ENCODE peak calls at places on chromosomes 3 and 15, in six cellular contexts. One of them, this sample, is unnamed. For H3K36me3, the result is how much of the 10 kb centered on the place peaks cover.

GRCh38 chr3:109460961-109461360 is 123.6 kb upstream of the DPPA4 start:
- DNase-seq in left ventricle myocardium inferior: no peak
- DNase-seq in astrocyte: no peak
- DNase-seq in OCI-LY7: no peak
- DNase-seq in body of pancreas: no peak
- DNase-seq in psoas muscle: no peak
- DNase-seq in this sample: no peak

GRCh38 chr3:172918165-172918564 is 167.6 kb downstream of the ECT2 start:
- DNase-seq in psoas muscle: no peak
- DNase-seq in astrocyte: peak
- DNase-seq in body of pancreas: no peak
- DNase-seq in OCI-LY7: no peak
- DNase-seq in left ventricle myocardium inferior: no peak
- DNase-seq in this sample: no peak

GRCh38 chr3:53635041-53635440 is 140.6 kb downstream of the CACNA1D start:
- DNase-seq in OCI-LY7: no peak
- DNase-seq in body of pancreas: no peak
- DNase-seq in left ventricle myocardium inferior: no peak
- DNase-seq in astrocyte: no peak
- DNase-seq in psoas muscle: no peak
- DNase-seq in this sample: no peak

GRCh38 chr15:42092666-42093445 is 1.5 kb downstream of the PLA2G4D start:
- DNase-seq in OCI-LY7: no peak
- DNase-seq in astrocyte: no peak
- DNase-seq in left ventricle myocardium inferior: peak
- DNase-seq in body of pancreas: no peak
- DNase-seq in psoas muscle: peak
- DNase-seq in this sample: peak

GRCh38 chr3:131645638-131646037 is 142.9 kb upstream of the MRPL3 start:
- DNase-seq in OCI-LY7: no peak
- DNase-seq in left ventricle myocardium inferior: no peak
- DNase-seq in psoas muscle: no peak
- DNase-seq in astrocyte: no peak
- DNase-seq in body of pancreas: no peak
- DNase-seq in this sample: no peak

GRCh38 chr3:163817015-163817414 is 1261.3 kb downstream of the SI start:
- DNase-seq in psoas muscle: no peak
- DNase-seq in left ventricle myocardium inferior: no peak
- DNase-seq in body of pancreas: no peak
- DNase-seq in astrocyte: no peak
- DNase-seq in OCI-LY7: no peak
- DNase-seq in this sample: no peak

GRCh38 chr3:12442654-12443501 is 41.4 kb upstream of the TSEN2 start:
- DNase-seq in OCI-LY7: no peak
- DNase-seq in body of pancreas: no peak
- DNase-seq in astrocyte: peak
- DNase-seq in psoas muscle: no peak
- DNase-seq in left ventricle myocardium inferior: peak
- DNase-seq in this sample: no peak

GRCh38 chr3:108662141-108662738 is 72.7 kb downstream of the DZIP3 start:
- DNase-seq in psoas muscle: no peak
- DNase-seq in body of pancreas: peak
- DNase-seq in OCI-LY7: peak
- DNase-seq in astrocyte: peak
- DNase-seq in left ventricle myocardium inferior: no peak
- DNase-seq in this sample: no peak

GRCh38 chr15:79089331-79089889 is 1.2 kb downstream of the RASGRF1 start:
- DNase-seq in astrocyte: no peak
- DNase-seq in body of pancreas: no peak
- DNase-seq in left ventricle myocardium inferior: no peak
- DNase-seq in psoas muscle: no peak
- DNase-seq in OCI-LY7: no peak
- DNase-seq in this sample: no peak

GRCh38 chr3:124200336-124200901 is 208.5 kb upstream of the ROPN1 start:
- DNase-seq in left ventricle myocardium inferior: no peak
- DNase-seq in psoas muscle: no peak
- DNase-seq in body of pancreas: no peak
- DNase-seq in OCI-LY7: no peak
- DNase-seq in astrocyte: peak
- DNase-seq in this sample: no peak

GRCh38 chr15:72760590-72761260 is 22.8 kb downstream of the ADPGK start:
- DNase-seq in astrocyte: no peak
- DNase-seq in OCI-LY7: no peak
- DNase-seq in body of pancreas: peak
- DNase-seq in psoas muscle: no peak
- DNase-seq in left ventricle myocardium inferior: no peak
- DNase-seq in this sample: no peak

GRCh38 chr3:139794469-139795265 is 116.9 kb upstream of the NMNAT3 start:
- DNase-seq in OCI-LY7: no peak
- DNase-seq in body of pancreas: no peak
- DNase-seq in left ventricle myocardium inferior: no peak
- DNase-seq in astrocyte: no peak
- DNase-seq in psoas muscle: no peak
- DNase-seq in this sample: no peak

GRCh38 chr3:147420361-147421183 is 11.4 kb downstream of the ZIC1 start:
- DNase-seq in left ventricle myocardium inferior: no peak
- DNase-seq in psoas muscle: no peak
- DNase-seq in body of pancreas: no peak
- DNase-seq in astrocyte: no peak
- DNase-seq in OCI-LY7: no peak
- DNase-seq in this sample: no peak

GRCh38 chr15:58438956-58439355 is 7.2 kb downstream of the LIPC start:
- DNase-seq in psoas muscle: no peak
- DNase-seq in left ventricle myocardium inferior: peak
- DNase-seq in body of pancreas: peak
- DNase-seq in OCI-LY7: peak
- DNase-seq in astrocyte: peak
- DNase-seq in this sample: peak

GRCh38 chr3:181709537-181710279 is 2.0 kb upstream of the SOX2 start:
- DNase-seq in astrocyte: peak
- DNase-seq in left ventricle myocardium inferior: peak
- DNase-seq in OCI-LY7: peak
- DNase-seq in psoas muscle: peak
- DNase-seq in body of pancreas: peak
- DNase-seq in this sample: peak

GRCh38 chr3:25592510-25592968 is 72.2 kb downstream of the TOP2B start:
- DNase-seq in left ventricle myocardium inferior: peak
- DNase-seq in body of pancreas: no peak
- DNase-seq in OCI-LY7: peak
- DNase-seq in psoas muscle: peak
- DNase-seq in astrocyte: peak
- DNase-seq in this sample: peak

GRCh38 chr3:58560771-58561311 is 16.4 kb downstream of the FAM107A start:
- DNase-seq in left ventricle myocardium inferior: no peak
- DNase-seq in astrocyte: peak
- DNase-seq in psoas muscle: no peak
- DNase-seq in OCI-LY7: peak
- DNase-seq in body of pancreas: no peak
- DNase-seq in this sample: peak

GRCh38 chr3:125140817-125141595 is 71.5 kb downstream of the SLC12A8 start:
- DNase-seq in astrocyte: no peak
- DNase-seq in left ventricle myocardium inferior: no peak
- DNase-seq in body of pancreas: no peak
- DNase-seq in OCI-LY7: no peak
- DNase-seq in psoas muscle: peak
- DNase-seq in this sample: no peak

GRCh38 chr15:39997031-39997430 is 42.0 kb downstream of the SRP14 start:
- DNase-seq in body of pancreas: no peak
- DNase-seq in psoas muscle: no peak
- DNase-seq in left ventricle myocardium inferior: no peak
- DNase-seq in OCI-LY7: no peak
- DNase-seq in astrocyte: peak
- DNase-seq in this sample: no peak
- H3K36me3 ChIP-seq in body of pancreas: under half
- H3K36me3 ChIP-seq in psoas muscle: half or more
- H3K36me3 ChIP-seq in left ventricle myocardium inferior: half or more
- H3K36me3 ChIP-seq in OCI-LY7: under half
- H3K36me3 ChIP-seq in astrocyte: under half
- H3K36me3 ChIP-seq in this sample: under half

GRCh38 chr15:66403323-66403722 is 16.6 kb downstream of the MAP2K1 start:
- DNase-seq in OCI-LY7: no peak
- DNase-seq in body of pancreas: no peak
- DNase-seq in astrocyte: no peak
- DNase-seq in psoas muscle: no peak
- DNase-seq in left ventricle myocardium inferior: no peak
- DNase-seq in this sample: no peak
- TF ChIP-seq CTCF in OCI-LY7: no peak
- TF ChIP-seq CTCF in body of pancreas: no peak
- TF ChIP-seq CTCF in astrocyte: no peak
- TF ChIP-seq CTCF in psoas muscle: no peak
- TF ChIP-seq CTCF in left ventricle myocardium inferior: no peak
- TF ChIP-seq CTCF in this sample: no peak

GRCh38 chr15:74375303-74375693 is 7.9 kb upstream of the CYP11A1 start:
- DNase-seq in psoas muscle: peak
- DNase-seq in OCI-LY7: peak
- DNase-seq in astrocyte: no peak
- DNase-seq in body of pancreas: peak
- DNase-seq in left ventricle myocardium inferior: peak
- DNase-seq in this sample: peak
- H3K4me3 ChIP-seq in psoas muscle: no peak
- H3K4me3 ChIP-seq in OCI-LY7: no peak
- H3K4me3 ChIP-seq in astrocyte: no peak
- H3K4me3 ChIP-seq in body of pancreas: no peak
- H3K4me3 ChIP-seq in left ventricle myocardium inferior: no peak
- H3K4me3 ChIP-seq in this sample: no peak

DNA sequence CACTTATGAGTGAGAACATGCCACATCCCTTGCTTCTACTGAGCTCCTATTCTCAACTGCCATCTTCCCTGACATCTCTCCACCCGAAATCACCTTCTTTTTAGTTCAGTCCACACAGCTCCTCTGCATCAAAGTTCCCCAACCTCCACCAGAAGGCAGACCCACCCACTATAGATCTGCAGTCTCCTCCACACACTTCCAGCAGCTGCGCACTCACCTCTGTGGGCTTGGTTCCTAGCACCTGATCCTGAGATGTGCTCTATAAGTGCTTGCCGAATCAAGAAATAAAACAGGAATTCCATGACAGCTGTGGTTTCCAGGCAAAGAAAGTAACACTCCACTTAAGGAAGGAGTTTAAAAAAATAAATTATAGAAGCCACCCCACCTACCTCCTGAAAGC is 85.4 kb downstream of the TRANK1 start:
- DNase-seq in astrocyte: no peak
- DNase-seq in OCI-LY7: no peak
- DNase-seq in body of pancreas: no peak
- DNase-seq in left ventricle myocardium inferior: no peak
- DNase-seq in psoas muscle: no peak
- DNase-seq in this sample: no peak
- H3K36me3 ChIP-seq in astrocyte: under half
- H3K36me3 ChIP-seq in OCI-LY7: half or more
- H3K36me3 ChIP-seq in body of pancreas: under half
- H3K36me3 ChIP-seq in left ventricle myocardium inferior: half or more
- H3K36me3 ChIP-seq in psoas muscle: under half
- H3K36me3 ChIP-seq in this sample: under half

GRCh38 chr15:25852027-25852426 is 11.1 kb downstream of the ATP10A start:
- DNase-seq in left ventricle myocardium inferior: no peak
- DNase-seq in astrocyte: no peak
- DNase-seq in OCI-LY7: no peak
- DNase-seq in psoas muscle: no peak
- DNase-seq in body of pancreas: no peak
- DNase-seq in this sample: no peak

GRCh38 chr15:25850154-25851111 is 12.7 kb downstream of the ATP10A start:
- DNase-seq in psoas muscle: peak
- DNase-seq in astrocyte: peak
- DNase-seq in body of pancreas: peak
- DNase-seq in OCI-LY7: peak
- DNase-seq in left ventricle myocardium inferior: peak
- DNase-seq in this sample: peak

GRCh38 chr15:25848769-25849430 is 14.2 kb downstream of the ATP10A start:
- DNase-seq in astrocyte: no peak
- DNase-seq in OCI-LY7: no peak
- DNase-seq in body of pancreas: no peak
- DNase-seq in psoas muscle: no peak
- DNase-seq in left ventricle myocardium inferior: no peak
- DNase-seq in this sample: no peak

GRCh38 chr15:25849431-25849921 is 13.7 kb downstream of the ATP10A start:
- DNase-seq in psoas muscle: no peak
- DNase-seq in astrocyte: peak
- DNase-seq in left ventricle myocardium inferior: no peak
- DNase-seq in OCI-LY7: no peak
- DNase-seq in body of pancreas: no peak
- DNase-seq in this sample: no peak

GRCh38 chr15:25852696-25853524 is 10.2 kb downstream of the ATP10A start:
- DNase-seq in astrocyte: no peak
- DNase-seq in body of pancreas: no peak
- DNase-seq in psoas muscle: no peak
- DNase-seq in left ventricle myocardium inferior: no peak
- DNase-seq in OCI-LY7: peak
- DNase-seq in this sample: no peak
- TF ChIP-seq CTCF in astrocyte: no peak
- TF ChIP-seq CTCF in body of pancreas: no peak
- TF ChIP-seq CTCF in psoas muscle: no peak
- TF ChIP-seq CTCF in left ventricle myocardium inferior: no peak
- TF ChIP-seq CTCF in OCI-LY7: peak
- TF ChIP-seq CTCF in this sample: no peak

GRCh38 chr3:133838296-133838789 is 32.7 kb downstream of the SRPRB start:
- DNase-seq in astrocyte: no peak
- DNase-seq in body of pancreas: no peak
- DNase-seq in psoas muscle: no peak
- DNase-seq in OCI-LY7: no peak
- DNase-seq in left ventricle myocardium inferior: no peak
- DNase-seq in this sample: no peak
- H3K4me3 ChIP-seq in astrocyte: no peak
- H3K4me3 ChIP-seq in body of pancreas: no peak
- H3K4me3 ChIP-seq in psoas muscle: no peak
- H3K4me3 ChIP-seq in OCI-LY7: no peak
- H3K4me3 ChIP-seq in left ventricle myocardium inferior: no peak
- H3K4me3 ChIP-seq in this sample: no peak